ENCODE peak calls at places on chromosomes 3 and 15, in five cellular contexts. R, L, O, X and V are unnamed samples.

GRCh38 chr3:181720281-181720680 is 8.6 kb downstream of the SOX2 start:
- DNase-seq in L (no peak), R (no peak), O (no peak), X (no peak), V (peak)

GRCh38 chr3:58899953-58900298 is 149.9 kb downstream of the CFAP20DC start:
- DNase-seq in L (no peak), X (no peak), R (no peak), O (peak), V (no peak)

GRCh38 chr15:76576526-76577279 is 240.1 kb downstream of the ISL2 start:
- DNase-seq in L (no peak), R (peak), X (no peak), O (peak), V (no peak)

GRCh38 chr3:126926684-126927404 is 56.1 kb upstream of the PLXNA1 start:
- DNase-seq in L (peak), R (peak), O (no peak), X (no peak), V (peak)

GRCh38 chr3:176946169-176946568 is 251.1 kb downstream of the TBL1XR1 start:
- DNase-seq in L (no peak), O (no peak), X (no peak), R (no peak), V (no peak)

GRCh38 chr3:81716870-81717509 is 44.5 kb downstream of the GBE1 start:
- DNase-seq in X (no peak), R (peak), L (no peak), O (no peak), V (no peak)

GRCh38 chr3:102471001-102471400 is 36.2 kb downstream of the ZPLD1 start:
- DNase-seq in O (no peak), L (no peak), X (no peak), R (no peak), V (no peak)

GRCh38 chr15:82950746-82951370 is 1.7 kb downstream of the HOMER2 start:
- DNase-seq in X (no peak), R (no peak), O (no peak), L (no peak), V (no peak)

GRCh38 chr3:129664040-129664646 is 57.7 kb upstream of the PLXND1 start:
- DNase-seq in O (no peak), R (no peak), L (no peak), X (no peak), V (no peak)